ENCODE peak calls at places on chromosomes 5 and 9, in four cellular contexts. I is neural progenitor cell, N is HCT116, X is iPS DF 6.9. F is an unnamed sample.
A peak's percentile ranks its signal among the peaks of the same experiment; 100 is the strongest.

GRCh38 chr5:102835715-102836114 is 80.6 kb downstream of the PAM start:
- DNase-seq in X (no peak), N (no peak), I (no peak), F (no peak)

GRCh38 chr5:165130656-165131055 is 1625.2 kb downstream of the MAT2B start:
- DNase-seq in I (no peak), N (no peak), X (no peak), F (no peak)

GRCh38 chr5:154801083-154801482 is 45.9 kb downstream of the LARP1 start:
- DNase-seq in X (no peak), I (no peak), N (no peak), F (no peak)

GRCh38 chr5:159518361-159518760 is 188.1 kb upstream of the IL12B start:
- DNase-seq in N (no peak), X (no peak), I (no peak), F (no peak)

GRCh38 chr9:70609542-70610286 is 195.3 kb upstream of the KLF9 start:
- DNase-seq in N (no peak), I (no peak), X (no peak), F (no peak)

GRCh38 chr5:42701660-42702059 is 55.0 kb upstream of the CCDC152 start:
- DNase-seq in N (no peak), I (no peak), X (no peak), F (no peak)

GRCh38 chr5:61731946-61732314 is 399.9 kb downstream of the ZSWIM6 start:
- DNase-seq in X (no peak), N (no peak), I (no peak), F (no peak)

GRCh38 chr5:137666109-137666850 is 69.6 kb downstream of the KLHL3 start:
- DNase-seq in N (no peak), X (no peak), I (no peak), F (peak; percentile 16)

GRCh38 chr9:18061856-18062255 is 412.1 kb upstream of the ADAMTSL1 start:
- DNase-seq in I (no peak), N (no peak), X (no peak), F (no peak)

GRCh38 chr5:72355706-72356299 is 35.6 kb downstream of the PTCD2 start:
- DNase-seq in I (peak; percentile 61), N (no peak), X (peak; percentile 20), F (no peak)

GRCh38 chr9:99013550-99013949 is 69.8 kb downstream of the COL15A1 start:
- DNase-seq in X (no peak), I (no peak), N (no peak), F (peak; percentile 54)

GRCh38 chr5:10471672-10472071 is 30.0 kb downstream of the ROPN1L start:
- DNase-seq in X (no peak), I (no peak), N (no peak), F (no peak)

GRCh38 chr9:117839862-117840261 is 135.7 kb downstream of the TLR4 start:
- DNase-seq in X (no peak), I (no peak), N (no peak), F (no peak)

GRCh38 chr5:160548949-160549665 is 127.5 kb downstream of the PTTG1 start:
- DNase-seq in I (no peak), X (no peak), N (no peak), F (no peak)

GRCh38 chr5:460413-460700 is 17.4 kb downstream of the EXOC3 start:
- DNase-seq in X (no peak), I (no peak), N (no peak), F (no peak)

GRCh38 chr5:163504091-163504931 is 1.1 kb upstream of the MAT2B start:
- DNase-seq in I (peak; percentile 55), X (no peak), N (no peak), F (no peak)

GRCh38 chr5:140349244-140349643 is 2.8 kb upstream of the HBEGF start:
- DNase-seq in X (no peak), I (no peak), N (no peak), F (no peak)

GRCh38 chr9:111662851-111663823 is 1.7 kb downstream of the GNG10 start:
- DNase-seq in I (peak; percentile 11), X (peak; percentile 25), N (no peak), F (no peak)

GRCh38 chr5:35138232-35138631 is 90.5 kb upstream of the AGXT2 start:
- DNase-seq in I (no peak), X (no peak), N (no peak), F (no peak)

GRCh38 chr9:16170119-16170518 is 617.3 kb downstream of the CCDC171 start:
- DNase-seq in N (no peak), X (no peak), I (no peak), F (no peak)

GRCh38 chr5:108884736-108885135 is 137.0 kb downstream of the FER start:
- DNase-seq in N (no peak), I (peak; percentile 17), X (no peak), F (no peak)

GRCh38 chr5:65481171-65481575 is 547 bp downstream of the ADAMTS6 start:
- DNase-seq in I (peak; percentile 2), N (no peak), X (no peak), F (no peak)

GRCh38 chr9:7094052-7094451 is 336.3 kb downstream of the KDM4C start:
- DNase-seq in N (no peak), X (no peak), I (peak; percentile 48), F (no peak)

GRCh38 chr9:93672622-93673270 is 96.4 kb downstream of the PHF2 start:
- DNase-seq in X (no peak), N (no peak), I (no peak), F (peak; percentile 23)

GRCh38 chr9:104986096-104986495 is 58.1 kb upstream of the ABCA1 start:
- DNase-seq in X (no peak), I (no peak), N (no peak), F (no peak)

GRCh38 chr5:21919417-21920022 is 933.6 kb downstream of the CDH12 start:
- DNase-seq in I (peak; percentile 63), N (no peak), X (peak; percentile 4), F (no peak)

GRCh38 chr5:145244788-145245187 is 590.4 kb downstream of the PRELID2 start:
- DNase-seq in N (no peak), I (no peak), X (no peak), F (no peak)

GRCh38 chr5:74363603-74364205 is 276.8 kb downstream of the ENC1 start:
- DNase-seq in I (no peak), X (no peak), N (no peak), F (no peak)

GRCh38 chr5:167549763-167550162 is 741.7 kb upstream of the WWC1 start:
- DNase-seq in I (no peak), N (no peak), X (no peak), F (no peak)

GRCh38 chr5:3595102-3595961 is at the start of gene IRX1:
- DNase-seq in I (peak; percentile 88), N (no peak), X (no peak), F (no peak)

GRCh38 chr9:124820606-124821246 is 32.5 kb upstream of the WDR38 start:
- DNase-seq in N (no peak), X (no peak), I (no peak), F (no peak)

GRCh38 chr5:73999306-73999705 is 373.3 kb downstream of the ARHGEF28 start:
- DNase-seq in N (no peak), X (no peak), I (no peak), F (no peak)

GRCh38 chr5:957730-958485 is 50.7 kb upstream of the NKD2 start:
- DNase-seq in N (no peak), X (no peak), I (no peak), F (peak; percentile 48)

GRCh38 chr5:176652136-176652535 is 4.9 kb downstream of the TSPAN17 start:
- DNase-seq in I (peak; percentile 50), N (no peak), X (no peak), F (no peak)

GRCh38 chr5:38468978-38469706 is 87.3 kb downstream of the LIFR start:
- DNase-seq in X (no peak), I (no peak), N (no peak), F (no peak)

GRCh38 chr9:127920794-127921193 is 4.0 kb upstream of the ST6GALNAC4 start:
- DNase-seq in I (no peak), N (no peak), X (no peak), F (no peak)

GRCh38 chr9:127919253-127919815 is 2.5 kb upstream of the ST6GALNAC4 start:
- DNase-seq in I (no peak), X (no peak), N (peak; percentile 99), F (no peak)

GRCh38 chr9:127923771-127924170 is 6.8 kb downstream of the PIP5KL1 start:
- DNase-seq in N (peak; percentile 68), X (no peak), I (no peak), F (no peak)

GRCh38 chr9:127923046-127923445 is 6.2 kb upstream of the ST6GALNAC4 start:
- DNase-seq in I (peak; percentile 49), X (no peak), N (no peak), F (no peak)

GRCh38 chr9:127921592-127922120 is 4.8 kb upstream of the ST6GALNAC4 start:
- DNase-seq in N (no peak), I (peak; percentile 77), X (no peak), F (peak; percentile 85)
- H3K4me3 ChIP-seq in N (no peak overlapping the region), I (no peak overlapping the region), X (no peak overlapping the region), F (peak overlapping the region; percentile 24)

DNA sequence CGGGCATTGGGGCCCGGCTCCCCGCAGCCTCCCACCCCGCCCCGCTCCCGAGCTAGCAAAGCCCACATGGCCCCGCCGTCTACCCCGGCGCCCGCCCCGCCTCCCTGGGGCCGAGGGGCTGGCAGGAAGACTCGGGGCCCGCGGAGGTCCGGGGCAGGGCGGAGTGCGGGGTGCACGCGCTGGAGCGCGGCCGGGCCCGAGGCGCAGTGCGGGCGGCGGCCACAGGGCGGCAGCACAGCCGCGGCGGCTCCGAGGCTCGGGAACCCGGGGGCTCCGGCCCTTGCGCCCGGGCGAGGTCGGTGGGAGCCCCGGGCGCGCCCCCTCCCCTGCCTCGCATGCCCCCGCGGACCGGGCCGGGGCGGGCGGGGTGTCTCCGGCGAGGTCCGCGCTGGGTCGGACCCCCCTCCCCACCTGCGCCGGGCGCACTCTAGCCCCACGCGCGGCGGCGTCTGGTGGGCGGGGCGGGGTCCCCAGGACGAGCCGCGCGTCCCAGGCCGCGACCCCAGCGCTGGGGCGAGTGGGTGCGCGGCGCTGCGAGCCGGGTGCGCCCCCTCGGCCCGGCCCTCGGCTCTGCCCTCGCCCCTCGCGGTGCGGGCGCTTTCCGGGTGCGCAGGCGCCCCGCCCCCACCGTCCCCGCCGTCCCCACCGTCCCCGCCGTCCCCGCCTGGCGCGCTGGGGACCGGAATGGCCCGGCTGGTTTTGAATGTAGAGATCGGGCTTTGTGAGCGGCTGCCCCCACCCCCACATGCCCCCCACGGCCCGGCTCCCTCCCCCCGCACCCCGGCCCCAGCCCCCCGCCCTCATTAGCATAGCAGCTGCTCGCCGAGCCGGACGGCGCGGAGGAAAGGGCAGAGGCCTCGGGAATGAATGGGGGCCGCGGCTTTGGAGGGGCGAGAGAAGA is 6.5 kb downstream of the NRARP start:
- DNase-seq in I (peak; percentile 84), N (no peak), X (no peak), F (peak; percentile 37)
- H3K27me3 ChIP-seq in I (peaks cover 63% of the 10 kb centered on the region), N (no peaks in the 10 kb centered on the region), X (no peaks in the 10 kb centered on the region), F (peaks cover 35% of the 10 kb centered on the region)

GRCh38 chr9:37453827-37454226 is 11.4 kb downstream of the ZBTB5 start:
- DNase-seq in X (no peak), I (no peak), N (no peak), F (no peak)
- H3K4me1 ChIP-seq in X (no peaks in the 10 kb centered on the region), I (peaks cover 17% of the 10 kb centered on the region), N (peaks cover 42% of the 10 kb centered on the region), F (no peaks in the 10 kb centered on the region)

DNA sequence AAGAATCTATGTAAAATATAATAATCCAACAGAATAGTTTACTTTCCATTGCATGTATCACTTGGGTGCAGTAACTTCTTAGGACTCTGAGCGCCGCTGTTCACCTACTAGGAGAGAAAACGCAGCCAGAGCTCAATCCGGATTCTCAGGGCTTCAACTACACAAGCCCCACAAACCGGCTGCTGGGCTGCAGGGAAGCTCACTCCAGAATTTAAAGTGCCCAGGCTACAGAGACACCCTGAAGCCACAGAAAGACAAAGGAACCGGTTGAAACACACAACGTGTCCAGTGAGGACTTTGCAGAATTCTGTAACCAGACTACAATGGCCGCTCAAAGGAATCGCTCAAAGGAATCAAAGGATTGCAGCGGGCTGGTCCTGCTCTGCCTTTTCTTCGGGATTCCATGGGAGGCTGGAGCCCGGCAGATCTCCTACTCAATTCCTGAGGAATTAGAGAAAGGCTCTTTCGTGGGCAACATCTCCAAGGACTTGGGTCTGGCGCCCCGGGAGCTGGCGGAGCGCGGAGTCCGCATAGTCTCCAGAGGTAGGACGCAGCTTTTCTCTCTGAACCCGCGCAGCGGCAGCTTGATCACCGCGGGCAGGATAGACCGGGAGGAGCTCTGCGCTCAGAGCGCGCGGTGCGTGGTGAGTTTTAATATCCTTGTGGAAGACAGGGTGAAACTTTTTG is at the start of gene PCDHGA10:
- DNase-seq in X (no peak), I (peak; percentile 57), N (peak; percentile 71), F (peak; percentile 26)
- H3K4me3 ChIP-seq in X (peak within 1 kb of the TSS; percentile 84), I (peak within 1 kb of the TSS; percentile 17), N (peak within 1 kb of the TSS; percentile 46), F (peak within 1 kb of the TSS; percentile 61)